ENCODE peak calls at places on chromosomes 5 and 9, in four cellular contexts. V is fibroblast of the aortic adventitia, S is T-helper 17 cell, T is iris pigment epithelial cell. D is an unnamed sample.

GRCh38 chr5:180316586-180316985 is 24.7 kb upstream of the MAPK9 start:
- DNase-seq in V (no peak), S (no peak), T (no peak), D (no peak)

GRCh38 chr5:140025736-140026135 is 17.4 kb downstream of the NRG2 start:
- DNase-seq in V (no peak), T (no peak), S (no peak), D (no peak)

GRCh38 chr9:91680129-91680528 is 256.5 kb upstream of the NFIL3 start:
- DNase-seq in T (no peak), S (no peak), V (peak; percentile 40), D (no peak)

GRCh38 chr5:76765249-76765648 is 49.3 kb downstream of the F2R start:
- DNase-seq in S (no peak), V (peak; percentile 85), T (peak; percentile 82), D (no peak)

GRCh38 chr5:154529282-154529681 is 51.3 kb upstream of the HAND1 start:
- DNase-seq in T (no peak), S (no peak), V (no peak), D (no peak)

GRCh38 chr9:91729558-91729842 is 220.5 kb downstream of the ROR2 start:
- DNase-seq in V (no peak), T (no peak), S (no peak), D (no peak)

GRCh38 chr5:177389368-177390169 is 5.3 kb downstream of the SLC34A1 start:
- DNase-seq in T (peak; percentile 97), S (peak; percentile 46), V (peak; percentile 86), D (peak; percentile 57)

GRCh38 chr9:34892886-34893285 is 65.2 kb upstream of the PHF24 start:
- DNase-seq in V (no peak), T (no peak), S (no peak), D (no peak)

GRCh38 chr5:180959661-180960060 is 29.0 kb upstream of the BTNL3 start:
- DNase-seq in S (no peak), T (no peak), V (no peak), D (no peak)

GRCh38 chr5:169647566-169647965 is 10.5 kb downstream of the DOCK2 start:
- DNase-seq in T (no peak), S (no peak), V (no peak), D (no peak)

GRCh38 chr9:133843751-133844373 is 105.7 kb upstream of the SARDH start:
- DNase-seq in S (no peak), V (no peak), T (no peak), D (no peak)

GRCh38 chr9:112921549-112921948 is 30.9 kb upstream of the SLC46A2 start:
- DNase-seq in S (no peak), V (peak; percentile 65), T (peak; percentile 73), D (no peak)

GRCh38 chr9:111994831-111995458 is 98.3 kb downstream of the UGCG start:
- DNase-seq in V (peak; percentile 33), S (no peak), T (peak; percentile 51), D (no peak)

GRCh38 chr5:144142030-144142825 is 28.2 kb downstream of the YIPF5 start:
- DNase-seq in S (no peak), T (peak; percentile 62), V (peak; percentile 74), D (no peak)

GRCh38 chr5:53453898-53454837 is 26.3 kb upstream of the FST start:
- DNase-seq in T (no peak), V (no peak), S (no peak), D (no peak)

GRCh38 chr9:127910613-127911205 is 6.1 kb downstream of the ST6GALNAC4 start:
- DNase-seq in V (peak; percentile 48), S (no peak), T (peak; percentile 37), D (no peak)

GRCh38 chr5:10704949-10705621 is 55.9 kb downstream of the DAP start:
- DNase-seq in V (peak; percentile 64), S (no peak), T (peak; percentile 83), D (no peak)

GRCh38 chr9:91905958-91906585 is 44.0 kb downstream of the ROR2 start:
- DNase-seq in V (no peak), S (peak; percentile 28), T (no peak), D (peak; percentile 24)

GRCh38 chr9:94913550-94913949 is 187.1 kb downstream of the AOPEP start:
- DNase-seq in T (no peak), V (no peak), S (no peak), D (no peak)

GRCh38 chr5:92678576-92679105 is 902.4 kb downstream of the NR2F1-AS1 start:
- DNase-seq in S (no peak), V (peak; percentile 2), T (no peak), D (no peak)

GRCh38 chr9:32128546-32128945 is 255.9 kb upstream of the ACO1 start:
- DNase-seq in V (no peak), S (no peak), T (no peak), D (no peak)

GRCh38 chr5:41286165-41286564 is 72.8 kb upstream of the C6 start:
- DNase-seq in V (no peak), S (no peak), T (no peak), D (no peak)

GRCh38 chr5:131525805-131526204 is 109.2 kb downstream of the RAPGEF6 start:
- DNase-seq in S (no peak), V (peak; percentile 38), T (peak; percentile 45), D (no peak)

GRCh38 chr5:9013147-9013546 is 532.7 kb downstream of the SEMA5A start:
- DNase-seq in T (no peak), V (no peak), S (no peak), D (no peak)